ENCODE peak calls at places on chromosomes 2 and 18, in five cellular contexts. One of them, this sample, is unnamed.

GRCh38 chr18:59446012-59446411 is 86.9 kb upstream of the LMAN1 start:
- DNase-seq in mucosa of gallbladder: no peak
- DNase-seq in C1 segment of cervical spinal cord: no peak
- DNase-seq in non-pigmented ciliary epithelial cell: no peak
- DNase-seq in adrenal gland: no peak
- DNase-seq in this sample: no peak

GRCh38 chr18:43563780-43564179 is 286.5 kb upstream of the SYT4 start:
- DNase-seq in mucosa of gallbladder: peak
- DNase-seq in C1 segment of cervical spinal cord: no peak
- DNase-seq in non-pigmented ciliary epithelial cell: no peak
- DNase-seq in adrenal gland: peak
- DNase-seq in this sample: no peak

GRCh38 chr2:169776483-169776802 is 22.2 kb upstream of the SSB start:
- DNase-seq in mucosa of gallbladder: no peak
- DNase-seq in C1 segment of cervical spinal cord: no peak
- DNase-seq in non-pigmented ciliary epithelial cell: no peak
- DNase-seq in adrenal gland: no peak
- DNase-seq in this sample: no peak

GRCh38 chr2:96888082-96889011 is 18.5 kb upstream of the SEMA4C start:
- DNase-seq in mucosa of gallbladder: peak
- DNase-seq in C1 segment of cervical spinal cord: no peak
- DNase-seq in non-pigmented ciliary epithelial cell: no peak
- DNase-seq in adrenal gland: no peak
- DNase-seq in this sample: peak

GRCh38 chr18:45938488-45938935 is 28.6 kb downstream of the EPG5 start:
- DNase-seq in mucosa of gallbladder: no peak
- DNase-seq in C1 segment of cervical spinal cord: no peak
- DNase-seq in non-pigmented ciliary epithelial cell: no peak
- DNase-seq in adrenal gland: no peak
- DNase-seq in this sample: no peak

GRCh38 chr2:201883970-201884369 is 77.6 kb downstream of the CDK15 start:
- DNase-seq in mucosa of gallbladder: no peak
- DNase-seq in C1 segment of cervical spinal cord: no peak
- DNase-seq in non-pigmented ciliary epithelial cell: no peak
- DNase-seq in adrenal gland: no peak
- DNase-seq in this sample: no peak

GRCh38 chr2:31428001-31428418 is 13.5 kb upstream of the XDH start:
- DNase-seq in mucosa of gallbladder: no peak
- DNase-seq in C1 segment of cervical spinal cord: no peak
- DNase-seq in non-pigmented ciliary epithelial cell: no peak
- DNase-seq in adrenal gland: no peak
- DNase-seq in this sample: no peak

GRCh38 chr2:74021407-74021755 is 36.7 kb downstream of the TET3 start:
- DNase-seq in mucosa of gallbladder: no peak
- DNase-seq in C1 segment of cervical spinal cord: no peak
- DNase-seq in non-pigmented ciliary epithelial cell: no peak
- DNase-seq in adrenal gland: no peak
- DNase-seq in this sample: no peak

This sample was measured in left ventricle myocardium superior.